ENCODE peak calls at places on chromosome 13, in eight cellular contexts. D is choroid plexus epithelial cell, K is transverse colon, X is Peyer's patch, Y is upper lobe of right lung, G is GM23338, T is heart left ventricle, R is A673. O is an unnamed sample.

GRCh38 chr13:21069561-21070004 is 8.2 kb upstream of the LATS2 start:
- DNase-seq in G (no peak), R (peak), X (no peak), Y (no peak), D (peak), T (peak), K (no peak), O (peak)

GRCh38 chr13:95275322-95276118 is 25.7 kb downstream of the ABCC4 start:
- DNase-seq in R (peak), K (no peak), T (no peak), D (peak), X (no peak), Y (no peak), G (no peak), O (no peak)

GRCh38 chr13:37109080-37109678 is 3.7 kb upstream of the CSNK1A1L start:
- DNase-seq in X (no peak), G (peak), Y (no peak), R (peak), K (no peak), D (peak), T (no peak), O (no peak)

GRCh38 chr13:29573190-29573589 is 22.3 kb downstream of the SLC7A1 start:
- DNase-seq in R (no peak), X (no peak), K (peak), Y (no peak), G (no peak), T (no peak), D (peak), O (no peak)

GRCh38 chr13:36736119-36736726 is 62.4 kb downstream of the SERTM1 start:
- DNase-seq in X (peak), K (peak), D (peak), G (peak), T (no peak), R (peak), Y (no peak), O (no peak)

GRCh38 chr13:62747152-62747551 is 1331.5 kb upstream of the PCDH20 start:
- DNase-seq in G (no peak), D (no peak), K (no peak), T (no peak), X (no peak), Y (no peak), R (peak), O (no peak)

GRCh38 chr13:98963917-98964316 is 13.9 kb downstream of the DOCK9 start:
- DNase-seq in Y (no peak), D (no peak), R (no peak), T (no peak), K (no peak), G (no peak), X (no peak), O (no peak)

GRCh38 chr13:30504081-30504480 is 38.3 kb upstream of the HMGB1 start:
- DNase-seq in Y (no peak), D (peak), G (no peak), T (no peak), R (no peak), K (no peak), X (no peak), O (no peak)

GRCh38 chr13:44117351-44117750 is 237.6 kb downstream of the LACC1 start:
- DNase-seq in T (no peak), R (peak), K (no peak), X (no peak), Y (no peak), G (peak), D (peak), O (no peak)

GRCh38 chr13:24022568-24022967 is 125.3 kb upstream of the C1QTNF9B start:
- DNase-seq in Y (no peak), G (no peak), T (no peak), X (no peak), R (no peak), D (peak), K (no peak), O (no peak)

GRCh38 chr13:21675095-21676007 is 4.5 kb downstream of the FGF9 start:
- DNase-seq in D (no peak), T (peak), K (peak), R (peak), G (peak), X (no peak), Y (peak), O (no peak)

GRCh38 chr13:91544723-91545122 is 146.3 kb downstream of the GPC5 start:
- DNase-seq in T (no peak), X (no peak), Y (no peak), K (no peak), D (no peak), G (peak), R (peak), O (no peak)

GRCh38 chr13:73608157-73608516 is 526.1 kb downstream of the KLF12 start:
- DNase-seq in K (no peak), X (no peak), D (no peak), G (no peak), Y (no peak), R (no peak), T (no peak), O (no peak)

GRCh38 chr13:40271931-40272775 is 394.3 kb downstream of the FOXO1 start:
- DNase-seq in Y (no peak), R (peak), X (no peak), T (peak), K (peak), G (no peak), D (peak), O (peak)

GRCh38 chr13:30802953-30803478 is 67.7 kb downstream of the ALOX5AP start:
- DNase-seq in K (peak), X (peak), Y (peak), D (peak), R (peak), G (peak), T (peak), O (no peak)

GRCh38 chr13:48864100-48864499 is 111.6 kb upstream of the FNDC3A start:
- DNase-seq in X (no peak), D (no peak), T (no peak), K (no peak), R (no peak), Y (no peak), G (no peak), O (no peak)

GRCh38 chr13:66994097-66994496 is 236.0 kb downstream of the PCDH9 start:
- DNase-seq in Y (peak), R (peak), T (peak), K (peak), G (peak), D (peak), X (peak), O (peak)

GRCh38 chr13:102555914-102556553 is 40.8 kb upstream of the TPP2 start:
- DNase-seq in G (peak), Y (no peak), D (peak), R (peak), K (no peak), X (no peak), T (no peak), O (peak)

GRCh38 chr13:32528358-32528757 is 10.2 kb downstream of the N4BP2L2 start:
- DNase-seq in T (no peak), D (peak), G (no peak), R (no peak), X (no peak), Y (no peak), K (no peak), O (no peak)

GRCh38 chr13:99351772-99352171 is 44.6 kb upstream of the GPR183 start:
- DNase-seq in X (no peak), T (no peak), R (no peak), G (no peak), D (no peak), Y (no peak), K (no peak), O (no peak)

GRCh38 chr13:19940106-19940505 is 18.4 kb upstream of the ZMYM2 start:
- DNase-seq in K (no peak), X (no peak), T (no peak), R (no peak), D (no peak), G (peak), Y (no peak), O (no peak)

GRCh38 chr13:86591862-86592261 is 792.6 kb upstream of the SLITRK6 start:
- DNase-seq in K (no peak), G (no peak), D (peak), Y (no peak), R (no peak), X (no peak), T (no peak), O (no peak)

GRCh38 chr13:114259974-114260373 is 21.4 kb upstream of the UPF3A start:
- DNase-seq in G (no peak), R (no peak), K (peak), Y (no peak), X (no peak), D (no peak), T (no peak), O (no peak)

GRCh38 chr13:95745289-95745688 is 68.3 kb downstream of the DNAJC3 start:
- DNase-seq in D (no peak), Y (no peak), K (no peak), X (no peak), G (peak), R (no peak), T (no peak), O (no peak)

GRCh38 chr13:29702912-29703351 is 107.4 kb upstream of the SLC7A1 start:
- DNase-seq in X (no peak), G (peak), R (peak), T (peak), D (peak), K (no peak), Y (no peak), O (no peak)

GRCh38 chr13:27189192-27189591 is 17.6 kb upstream of the USP12 start:
- DNase-seq in K (no peak), R (no peak), X (no peak), Y (no peak), T (no peak), D (no peak), G (no peak), O (no peak)

GRCh38 chr13:67023088-67023893 is 206.8 kb downstream of the PCDH9 start:
- DNase-seq in R (no peak), G (peak), Y (no peak), D (peak), T (no peak), K (no peak), X (no peak), O (peak)

GRCh38 chr13:59689057-59689456 is 474.7 kb downstream of the DIAPH3 start:
- DNase-seq in D (peak), G (peak), X (no peak), R (no peak), K (no peak), Y (no peak), T (no peak), O (no peak)

GRCh38 chr13:85509512-85509911 is 289.7 kb downstream of the SLITRK6 start:
- DNase-seq in K (no peak), T (no peak), R (no peak), D (peak), Y (no peak), G (no peak), X (no peak), O (no peak)

GRCh38 chr13:73835138-73835721 is 299.0 kb downstream of the KLF12 start:
- DNase-seq in D (peak), X (no peak), K (no peak), G (peak), R (peak), Y (no peak), T (no peak), O (peak)

GRCh38 chr13:52127378-52127777 is 1.5 kb downstream of the NEK5 start:
- DNase-seq in D (no peak), K (no peak), X (no peak), R (no peak), Y (no peak), G (peak), T (no peak), O (no peak)

GRCh38 chr13:31964168-31964567 is 67.4 kb upstream of the FRY start:
- DNase-seq in G (no peak), D (no peak), T (no peak), X (no peak), K (no peak), R (no peak), Y (no peak), O (no peak)

GRCh38 chr13:99961634-99962033 is 9.9 kb downstream of the ZIC5 start:
- DNase-seq in T (no peak), K (no peak), G (no peak), Y (no peak), X (no peak), R (no peak), D (no peak), O (no peak)

GRCh38 chr13:106373989-106374572 is 161.4 kb downstream of the EFNB2 start:
- DNase-seq in X (no peak), G (no peak), R (no peak), D (peak), K (no peak), Y (no peak), T (no peak), O (no peak)

GRCh38 chr13:80447747-80448146 is 106.8 kb upstream of the SPRY2 start:
- DNase-seq in Y (no peak), G (no peak), K (no peak), X (no peak), D (no peak), T (no peak), R (no peak), O (no peak)

GRCh38 chr13:80448725-80449124 is 107.8 kb upstream of the SPRY2 start:
- DNase-seq in D (no peak), X (no peak), T (no peak), R (no peak), G (no peak), Y (no peak), K (no peak), O (no peak)

GRCh38 chr13:80454245-80454644 is 113.3 kb upstream of the SPRY2 start:
- DNase-seq in D (peak), T (no peak), X (no peak), K (no peak), G (no peak), R (no peak), Y (no peak), O (no peak)

DNA sequence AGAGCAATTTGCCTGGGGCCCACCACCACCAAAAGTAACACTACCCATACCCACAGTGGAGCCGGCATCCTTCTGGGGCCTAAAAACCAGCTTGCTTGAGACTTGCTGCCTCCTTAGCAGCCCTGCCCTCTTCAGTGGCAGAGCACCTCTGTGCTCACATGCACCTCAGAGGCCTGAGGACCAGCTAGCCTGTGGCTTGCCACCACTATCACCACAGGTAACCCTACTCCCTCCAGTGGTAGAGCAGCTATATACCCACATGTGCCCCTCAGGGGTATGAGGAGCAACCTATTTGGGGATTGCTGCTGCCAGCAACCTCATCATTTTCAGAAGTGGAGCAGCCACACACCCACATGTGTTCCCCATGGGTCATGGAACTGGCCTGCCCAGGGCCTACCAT is 111.4 kb upstream of the SPRY2 start:
- DNase-seq in T (no peak), D (no peak), K (no peak), Y (no peak), R (no peak), X (no peak), G (no peak), O (no peak)
- TF ChIP-seq CTCF in T (no peak), D (no peak), K (no peak), Y (no peak), R (no peak), X (no peak), G (peak), O (no peak)

GRCh38 chr13:50682966-50683365 is 160.5 kb downstream of the DLEU7 start:
- DNase-seq in Y (no peak), R (no peak), G (no peak), K (no peak), X (no peak), T (no peak), D (no peak), O (no peak)

GRCh38 chr13:50684366-50684765 is 159.1 kb downstream of the DLEU7 start:
- DNase-seq in K (peak), R (no peak), T (peak), X (no peak), Y (no peak), D (no peak), G (no peak), O (no peak)

GRCh38 chr13:50687545-50687944 is 155.9 kb downstream of the DLEU7 start:
- DNase-seq in X (no peak), D (no peak), G (no peak), T (no peak), Y (no peak), K (no peak), R (no peak), O (no peak)

GRCh38 chr13:50686547-50686946 is 156.9 kb downstream of the DLEU7 start:
- DNase-seq in Y (no peak), X (no peak), R (no peak), T (no peak), D (no peak), K (no peak), G (no peak), O (no peak)

DNA sequence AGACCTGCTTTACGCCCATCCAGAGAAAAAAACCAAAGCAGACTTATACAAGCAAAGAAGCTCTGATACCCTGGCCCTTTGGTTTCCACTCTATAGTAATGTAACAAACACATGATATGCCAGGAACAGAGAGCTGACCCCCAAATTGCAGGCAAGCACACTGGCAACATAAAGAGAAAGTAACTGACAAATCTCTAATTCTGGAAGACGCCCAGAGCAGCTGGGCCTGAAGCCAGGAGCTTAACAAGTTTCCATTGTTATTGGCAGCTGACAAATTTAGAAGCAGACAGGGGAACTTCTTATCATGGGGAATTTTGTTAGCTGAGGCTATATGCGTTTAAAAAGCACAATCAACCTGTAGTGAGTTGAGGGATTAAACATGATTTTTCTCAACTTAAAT is 158.0 kb downstream of the DLEU7 start:
- DNase-seq in T (peak), D (peak), X (no peak), Y (no peak), R (peak), G (peak), K (peak), O (no peak)
- H3K4me3 ChIP-seq in T (no peak), D (no peak), X (no peak), Y (no peak), R (no peak), G (no peak), K (no peak), O (no peak)

GRCh38 chr13:22801402-22802003 is 379.3 kb upstream of the SGCG start:
- DNase-seq in K (no peak), R (peak), D (peak), T (no peak), G (peak), X (no peak), Y (no peak), O (peak)
- TF ChIP-seq CTCF in K (peak), R (peak), D (no peak), T (no peak), G (peak), X (peak), Y (peak), O (peak)

GRCh38 chr13:110307697-110308376 is 753 bp downstream of the COL4A2 start:
- DNase-seq in Y (no peak), K (no peak), D (peak), G (peak), R (no peak), X (no peak), T (no peak), O (no peak)
- H3K4me3 ChIP-seq in Y (peak), K (peak), D (peak), G (peak), R (peak), X (peak), T (peak), O (peak)

GRCh38 chr13:55199132-55199531 is 1941.6 kb upstream of the PRR20A start:
- DNase-seq in D (no peak), K (no peak), G (peak), R (peak), X (no peak), Y (no peak), T (no peak), O (no peak)
- TF ChIP-seq CTCF in D (no peak), K (no peak), G (peak), R (peak), X (no peak), Y (no peak), T (no peak), O (no peak)

GRCh38 chr13:112938680-112939079 is 30.3 kb upstream of the MCF2L start:
- DNase-seq in G (no peak), T (no peak), D (no peak), R (no peak), Y (no peak), K (no peak), X (no peak), O (no peak)

GRCh38 chr13:112941349-112941748 is 27.7 kb upstream of the MCF2L start:
- DNase-seq in T (no peak), G (no peak), X (no peak), K (no peak), Y (no peak), R (no peak), D (no peak), O (no peak)

GRCh38 chr13:112943309-112944125 is 25.5 kb upstream of the MCF2L start:
- DNase-seq in X (no peak), G (peak), K (peak), T (peak), Y (peak), R (peak), D (peak), O (no peak)

GRCh38 chr13:112940236-112940635 is 28.8 kb upstream of the MCF2L start:
- DNase-seq in D (no peak), Y (no peak), G (no peak), R (no peak), K (no peak), T (no peak), X (no peak), O (no peak)

DNA sequence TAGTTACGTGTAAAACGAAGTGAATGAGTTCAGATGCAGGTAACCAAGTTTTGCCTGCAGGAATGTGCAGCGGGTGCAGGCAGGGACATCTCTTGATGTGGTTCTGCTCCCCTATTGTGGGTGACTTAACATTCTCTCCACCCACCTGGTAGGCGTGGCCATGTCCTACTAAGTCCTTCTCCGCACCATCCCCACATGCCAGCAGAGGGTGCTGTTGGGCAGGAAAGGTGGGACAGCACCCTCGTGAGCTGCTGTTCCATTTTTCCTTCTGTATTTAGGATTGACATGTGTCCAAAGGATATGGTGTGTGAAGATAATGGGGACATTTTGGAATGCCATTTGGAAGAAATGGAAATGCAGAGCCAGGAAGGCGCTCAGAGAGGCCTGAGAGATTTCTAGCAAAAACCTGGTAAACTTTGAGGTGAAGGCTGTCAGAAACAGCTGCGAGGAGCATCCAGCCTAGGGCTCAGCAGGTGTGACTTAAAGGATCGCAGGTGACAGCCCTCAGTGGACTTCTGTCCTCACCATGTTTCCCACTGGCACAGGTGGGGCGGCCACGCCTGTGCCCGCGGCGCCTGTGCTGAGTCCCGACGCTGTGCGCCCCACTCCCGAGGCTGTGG is 26.2 kb upstream of the MCF2L start:
- DNase-seq in D (peak), R (peak), X (peak), Y (peak), K (peak), G (peak), T (peak), O (peak)
- H3K4me3 ChIP-seq in D (peak), R (peak), X (peak), Y (peak), K (peak), G (peak), T (peak), O (peak)

O was measured in epithelial cell of proximal tubule.